ENCODE peak calls at places on chromosome 15, in ten cellular contexts. Q is effector memory CD4-positive, alpha-beta T cell; L is Panc1; I is GM23248; J is bronchial epithelial cell; C is suprapubic skin; Y is kidney epithelial cell; U is adrenal gland; S is right atrium auricular region; H is OCI-LY7. W is an unnamed sample.
A peak's percentile ranks its signal among the peaks of the same experiment; 100 is the strongest.

GRCh38 chr15:77518458-77518857 is 97.8 kb downstream of the HMG20A start:
- DNase-seq in Q (no peak), L (no peak), I (no peak), J (no peak), C (peak; percentile 67), Y (no peak), U (no peak), S (no peak), H (no peak), W (no peak)

GRCh38 chr15:37814847-37815246 is 119.6 kb upstream of the TMCO5A start:
- DNase-seq in Q (no peak), L (no peak), I (no peak), J (no peak), C (no peak), Y (no peak), U (no peak), S (no peak), H (no peak), W (no peak)

GRCh38 chr15:76073554-76073953 is 13.8 kb downstream of the TMEM266 start:
- DNase-seq in Q (no peak), L (no peak), I (peak; percentile 9), J (peak; percentile 88), C (no peak), Y (peak; percentile 61), U (no peak), S (no peak), H (no peak), W (no peak)

GRCh38 chr15:95551580-95551979 is 778.9 kb upstream of the NR2F2 start:
- DNase-seq in Q (no peak), L (no peak), I (no peak), J (no peak), C (no peak), Y (no peak), U (no peak), S (no peak), H (no peak), W (no peak)

GRCh38 chr15:51286816-51287215 is 51.6 kb downstream of the CYP19A1 start:
- DNase-seq in Q (no peak), L (no peak), I (no peak), J (no peak), C (no peak), Y (no peak), U (no peak), S (no peak), H (no peak), W (no peak)

GRCh38 chr15:78642341-78642740 is 1.3 kb upstream of the CHRNB4 start:
- DNase-seq in Q (no peak), L (no peak), I (no peak), J (no peak), C (no peak), Y (no peak), U (no peak), S (no peak), H (no peak), W (no peak)

GRCh38 chr15:78034495-78035191 is 42.9 kb downstream of the TBC1D2B start:
- DNase-seq in Q (peak; percentile 60), L (no peak), I (no peak), J (peak; percentile 43), C (no peak), Y (no peak), U (no peak), S (no peak), H (peak; percentile 33), W (no peak)

GRCh38 chr15:99974246-99974645 is 241.0 kb upstream of the LYSMD4 start:
- DNase-seq in Q (no peak), L (no peak), I (no peak), J (no peak), C (no peak), Y (no peak), U (no peak), S (no peak), H (no peak), W (no peak)

GRCh38 chr15:31326729-31327673 is at the start of gene KLF13:
- DNase-seq in Q (peak; percentile 68), L (no peak), I (peak; percentile 90), J (peak; percentile 47), C (no peak), Y (no peak), U (no peak), S (no peak), H (no peak), W (no peak)

GRCh38 chr15:38882226-38882625 is 317.6 kb upstream of the RASGRP1 start:
- DNase-seq in Q (no peak), L (no peak), I (peak; percentile 37), J (no peak), C (no peak), Y (no peak), U (no peak), S (no peak), H (no peak), W (no peak)

GRCh38 chr15:85474700-85475316 is 94.4 kb downstream of the AKAP13 start:
- DNase-seq in Q (no peak), L (no peak), I (no peak), J (peak; percentile 64), C (no peak), Y (no peak), U (no peak), S (no peak), H (peak; percentile 76), W (no peak)

GRCh38 chr15:85475317-85475701 is 94.9 kb downstream of the AKAP13 start:
- DNase-seq in Q (no peak), L (no peak), I (peak; percentile 17), J (no peak), C (no peak), Y (no peak), U (no peak), S (no peak), H (peak; percentile 85), W (no peak)

GRCh38 chr15:85477061-85477460 is 96.7 kb downstream of the AKAP13 start:
- DNase-seq in Q (no peak), L (no peak), I (peak; percentile 17), J (peak; percentile 72), C (no peak), Y (no peak), U (no peak), S (no peak), H (no peak), W (no peak)

GRCh38 chr15:85477730-85478129 is 97.3 kb downstream of the AKAP13 start:
- DNase-seq in Q (no peak), L (no peak), I (peak; percentile 64), J (peak; percentile 30), C (no peak), Y (peak; percentile 87), U (no peak), S (no peak), H (no peak), W (no peak)

GRCh38 chr15:85475711-85476110 is 95.3 kb downstream of the AKAP13 start:
- DNase-seq in Q (no peak), L (no peak), I (no peak), J (no peak), C (no peak), Y (no peak), U (no peak), S (no peak), H (peak; percentile 57), W (no peak)
- H3K4me3 ChIP-seq in Q (no peak overlapping the region), L (no peak overlapping the region), I (no peak overlapping the region), J (no peak overlapping the region), C (no peak overlapping the region), Y (no peak overlapping the region), U (no peak overlapping the region), S (no peak overlapping the region), H (peak overlapping the region; percentile 52), W (no peak overlapping the region)

GRCh38 chr15:48592221-48592731 is 53.2 kb downstream of the FBN1 start:
- DNase-seq in Q (no peak), L (no peak), I (peak; percentile 96), J (no peak), C (no peak), Y (peak; percentile 37), U (no peak), S (no peak), H (no peak), W (no peak)

GRCh38 chr15:48596415-48596814 is 49.1 kb downstream of the FBN1 start:
- DNase-seq in Q (no peak), L (no peak), I (peak; percentile 37), J (no peak), C (no peak), Y (no peak), U (no peak), S (no peak), H (no peak), W (no peak)

GRCh38 chr15:48592929-48593328 is 52.6 kb downstream of the FBN1 start:
- DNase-seq in Q (no peak), L (no peak), I (peak; percentile 41), J (no peak), C (no peak), Y (no peak), U (no peak), S (no peak), H (no peak), W (no peak)

GRCh38 chr15:48596841-48597240 is 48.7 kb downstream of the FBN1 start:
- DNase-seq in Q (no peak), L (no peak), I (no peak), J (no peak), C (no peak), Y (no peak), U (no peak), S (no peak), H (no peak), W (no peak)

GRCh38 chr15:48595988-48596387 is 49.5 kb downstream of the FBN1 start:
- DNase-seq in Q (no peak), L (no peak), I (no peak), J (no peak), C (no peak), Y (no peak), U (no peak), S (no peak), H (no peak), W (no peak)
- H3K36me3 ChIP-seq in Q (no peaks in the 10 kb centered on the region), L (no peaks in the 10 kb centered on the region), I (peaks cover 89% of the 10 kb centered on the region), J (no peaks in the 10 kb centered on the region), C (no peaks in the 10 kb centered on the region), Y (no peaks in the 10 kb centered on the region), U (no peaks in the 10 kb centered on the region), S (peaks cover 7% of the 10 kb centered on the region), H (no peaks in the 10 kb centered on the region), W (peaks cover 6% of the 10 kb centered on the region)

GRCh38 chr15:63045438-63046278 is 3.1 kb downstream of the TPM1 start:
- DNase-seq in Q (no peak), L (no peak), I (peak; percentile 46), J (no peak), C (no peak), Y (no peak), U (no peak), S (no peak), H (no peak), W (no peak)
- H3K4me3 ChIP-seq in Q (no peak overlapping the region), L (peak overlapping the region; percentile 94), I (peak overlapping the region; percentile 99), J (peak overlapping the region; percentile 79), C (peak overlapping the region; percentile 97), Y (peak overlapping the region; percentile 87), U (peak overlapping the region; percentile 74), S (peak overlapping the region; percentile 77), H (no peak overlapping the region), W (peak overlapping the region; percentile 77)

DNA sequence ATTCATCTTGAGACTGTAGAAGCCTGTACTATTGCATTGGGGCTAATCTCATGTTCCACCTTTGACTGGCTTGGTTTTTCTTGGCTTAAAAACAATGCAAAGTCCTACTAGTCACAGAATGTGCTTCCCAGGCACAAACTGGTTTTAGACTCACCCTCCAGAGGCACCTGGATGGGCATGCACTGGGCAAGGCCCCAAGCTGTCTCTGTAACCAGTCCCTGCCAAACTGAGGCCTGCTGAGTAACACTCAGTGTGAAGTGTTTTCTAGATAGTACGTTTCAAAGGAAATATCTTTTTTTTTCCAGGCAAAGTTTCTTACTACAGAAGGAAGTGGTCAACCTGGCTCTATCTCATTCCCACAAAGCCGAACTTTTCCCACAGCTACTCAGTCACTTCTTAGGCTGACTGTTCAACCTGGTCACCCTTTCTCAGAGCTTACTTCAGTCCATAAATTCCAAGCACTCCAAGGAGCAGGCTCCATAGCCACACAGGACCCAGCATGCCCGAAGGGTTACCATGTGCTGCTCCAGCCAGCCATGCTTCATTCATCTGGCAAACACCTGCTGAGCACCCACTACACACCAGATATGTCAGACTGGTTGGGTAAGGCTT is 57.4 kb downstream of the NPTN start:
- DNase-seq in Q (no peak), L (no peak), I (no peak), J (peak; percentile 91), C (no peak), Y (no peak), U (no peak), S (no peak), H (no peak), W (no peak)
- H3K36me3 ChIP-seq in Q (peaks cover 38% of the 10 kb centered on the region), L (no peaks in the 10 kb centered on the region), I (peaks cover 21% of the 10 kb centered on the region), J (peaks cover 8% of the 10 kb centered on the region), C (peaks cover 39% of the 10 kb centered on the region), Y (no peaks in the 10 kb centered on the region), U (peaks cover 27% of the 10 kb centered on the region), S (peaks cover 48% of the 10 kb centered on the region), H (peaks cover 64% of the 10 kb centered on the region), W (peaks cover 30% of the 10 kb centered on the region)

W was measured in vagina.